ENCODE peak calls at places on chromosomes 7 and 10, in five cellular contexts. I, H, A, O and T are unnamed samples.

GRCh38 chr10:93068411-93069244 is 5.1 kb upstream of the CYP26A1 start:
- DNase-seq in I (no peak), O (no peak), H (no peak), A (no peak), T (peak; percentile 49)

GRCh38 chr10:125554753-125555152 is 128.2 kb downstream of the TEX36 start:
- DNase-seq in O (no peak), H (no peak), A (no peak), I (no peak), T (no peak)

GRCh38 chr7:116138202-116138801 is 72.0 kb upstream of the TES start:
- DNase-seq in A (peak; percentile 73), I (peak; percentile 3), H (no peak), O (peak; percentile 39), T (peak; percentile 78)

GRCh38 chr7:1889556-1890181 is 219.6 kb downstream of the ELFN1 start:
- DNase-seq in A (peak; percentile 66), O (no peak), H (no peak), I (no peak), T (peak; percentile 79)

GRCh38 chr7:152894295-152895170 is 135.0 kb downstream of the ACTR3B start:
- DNase-seq in I (no peak), O (no peak), A (peak; percentile 80), H (no peak), T (peak; percentile 47)

GRCh38 chr10:105207596-105207995 is 566.5 kb downstream of the SORCS3 start:
- DNase-seq in A (no peak), I (no peak), H (no peak), O (no peak), T (no peak)

GRCh38 chr7:55931421-55932151 is 20.1 kb upstream of the MRPS17 start:
- DNase-seq in O (no peak), A (no peak), H (no peak), I (no peak), T (no peak)

GRCh38 chr7:74498354-74498753 is 44.6 kb downstream of the GTF2IRD1 start:
- DNase-seq in O (no peak), H (no peak), I (no peak), A (no peak), T (no peak)

GRCh38 chr7:728602-729001 is 1.5 kb upstream of the PRKAR1B start:
- DNase-seq in H (no peak), A (no peak), I (no peak), O (no peak), T (no peak)

GRCh38 chr7:129864042-129864441 is 88.7 kb downstream of the UBE2H start:
- DNase-seq in I (no peak), H (peak; percentile 54), A (peak; percentile 53), O (no peak), T (peak; percentile 40)

GRCh38 chr7:17184805-17185689 is 113.4 kb upstream of the AHR start:
- DNase-seq in A (peak; percentile 6), O (peak; percentile 53), I (no peak), H (no peak), T (peak; percentile 76)

GRCh38 chr7:30900053-30900452 is 11.6 kb upstream of the AQP1 start:
- DNase-seq in A (no peak), H (no peak), I (no peak), O (no peak), T (no peak)

GRCh38 chr7:47580175-47580701 is 1.7 kb downstream of the TNS3 start:
- DNase-seq in A (no peak), O (no peak), H (peak; percentile 74), I (no peak), T (peak; percentile 36)

GRCh38 chr7:128830231-128831177 is at the start of gene FLNC:
- DNase-seq in O (peak; percentile 49), A (peak; percentile 92), I (no peak), H (peak; percentile 50), T (peak; percentile 88)

GRCh38 chr10:682931-683447 is 6.5 kb downstream of the DIP2C start:
- DNase-seq in I (no peak), H (no peak), A (peak; percentile 67), O (no peak), T (no peak)

GRCh38 chr10:62733654-62734293 is 70.7 kb upstream of the ADO start:
- DNase-seq in A (no peak), O (no peak), H (no peak), I (no peak), T (no peak)

GRCh38 chr10:34252111-34252510 is 563.0 kb downstream of the PARD3 start:
- DNase-seq in A (no peak), O (no peak), I (no peak), H (peak; percentile 52), T (no peak)

GRCh38 chr7:85234746-85235145 is 47.9 kb upstream of the SEMA3D start:
- DNase-seq in O (no peak), I (no peak), A (no peak), H (no peak), T (no peak)

GRCh38 chr7:99788554-99788953 is 4.6 kb upstream of the CYP3A4 start:
- DNase-seq in O (no peak), H (no peak), A (peak; percentile 14), I (no peak), T (peak; percentile 62)

GRCh38 chr10:634256-634655 is 55.2 kb downstream of the DIP2C start:
- DNase-seq in A (no peak), I (no peak), O (no peak), H (no peak), T (no peak)

GRCh38 chr7:28207486-28208158 is 27.0 kb upstream of the JAZF1 start:
- DNase-seq in H (no peak), O (no peak), A (no peak), I (no peak), T (peak; percentile 24)

GRCh38 chr10:110274629-110275028 is 30.1 kb downstream of the SMNDC1 start:
- DNase-seq in O (no peak), I (no peak), A (no peak), H (no peak), T (no peak)

GRCh38 chr7:51019231-51019844 is 236.6 kb upstream of the GRB10 start:
- DNase-seq in O (no peak), A (peak; percentile 25), H (no peak), I (no peak), T (peak; percentile 62)

GRCh38 chr10:50286517-50286916 is 35.2 kb upstream of the ASAH2 start:
- DNase-seq in O (peak; percentile 71), H (no peak), A (peak; percentile 60), I (no peak), T (peak; percentile 85)

GRCh38 chr10:112898540-112899395 is 51.3 kb upstream of the TCF7L2 start:
- DNase-seq in A (no peak), H (peak; percentile 66), I (no peak), O (no peak), T (peak; percentile 60)

GRCh38 chr10:130786365-130786966 is 525.1 kb downstream of the TCERG1L start:
- DNase-seq in I (no peak), O (no peak), A (no peak), H (no peak), T (no peak)

GRCh38 chr7:18459846-18460245 is 35.7 kb upstream of the HDAC9 start:
- DNase-seq in A (no peak), O (no peak), H (no peak), I (no peak), T (no peak)

GRCh38 chr7:142776206-142776844 is 5.6 kb downstream of the PRSS2 start:
- DNase-seq in O (peak; percentile 44), I (no peak), H (no peak), A (no peak), T (peak; percentile 54)